ENCODE peak calls at places on chromosome 11, in seven cellular contexts. One of them, this sample, is unnamed. For H3K36me3 and H3K4me1, the result is how much of the 10 kb centered on the place peaks cover.

GRCh38 chr11:94802501-94802900 is 34.3 kb downstream of the AMOTL1 start:
- DNase-seq in neural progenitor cell: no peak
- DNase-seq in IMR-90: no peak
- DNase-seq in Panc1: no peak
- DNase-seq in CD4-positive, CD25-positive, alpha-beta regulatory T cell: no peak
- DNase-seq in breast epithelium: no peak
- DNase-seq in mucosa of descending colon: no peak
- DNase-seq in this sample: no peak

GRCh38 chr11:77421041-77421723 is 52.7 kb downstream of the PAK1 start:
- DNase-seq in neural progenitor cell: no peak
- DNase-seq in IMR-90: no peak
- DNase-seq in Panc1: no peak
- DNase-seq in CD4-positive, CD25-positive, alpha-beta regulatory T cell: no peak
- DNase-seq in breast epithelium: no peak
- DNase-seq in mucosa of descending colon: no peak
- DNase-seq in this sample: no peak

GRCh38 chr11:22130462-22131053 is 62.3 kb upstream of the ANO5 start:
- DNase-seq in neural progenitor cell: peak
- DNase-seq in IMR-90: no peak
- DNase-seq in Panc1: no peak
- DNase-seq in CD4-positive, CD25-positive, alpha-beta regulatory T cell: no peak
- DNase-seq in breast epithelium: no peak
- DNase-seq in mucosa of descending colon: no peak
- DNase-seq in this sample: no peak

GRCh38 chr11:34468209-34468841 is 29.6 kb downstream of the CAT start:
- DNase-seq in neural progenitor cell: peak
- DNase-seq in IMR-90: peak
- DNase-seq in Panc1: peak
- DNase-seq in CD4-positive, CD25-positive, alpha-beta regulatory T cell: peak
- DNase-seq in breast epithelium: no peak
- DNase-seq in mucosa of descending colon: no peak
- DNase-seq in this sample: no peak

GRCh38 chr11:14612624-14613023 is 31.0 kb upstream of the PDE3B start:
- DNase-seq in neural progenitor cell: no peak
- DNase-seq in IMR-90: no peak
- DNase-seq in Panc1: no peak
- DNase-seq in CD4-positive, CD25-positive, alpha-beta regulatory T cell: no peak
- DNase-seq in breast epithelium: no peak
- DNase-seq in mucosa of descending colon: no peak
- DNase-seq in this sample: no peak

GRCh38 chr11:118917488-118918127 is 8.1 kb downstream of the BCL9L start:
- DNase-seq in neural progenitor cell: no peak
- DNase-seq in IMR-90: peak
- DNase-seq in Panc1: no peak
- DNase-seq in CD4-positive, CD25-positive, alpha-beta regulatory T cell: peak
- DNase-seq in breast epithelium: no peak
- DNase-seq in mucosa of descending colon: peak
- DNase-seq in this sample: peak

GRCh38 chr11:106656646-106657045 is 361.6 kb downstream of the GUCY1A2 start:
- DNase-seq in neural progenitor cell: no peak
- DNase-seq in IMR-90: no peak
- DNase-seq in Panc1: no peak
- DNase-seq in CD4-positive, CD25-positive, alpha-beta regulatory T cell: no peak
- DNase-seq in breast epithelium: no peak
- DNase-seq in mucosa of descending colon: no peak
- DNase-seq in this sample: no peak

GRCh38 chr11:33616552-33616951 is 84.1 kb downstream of the C11orf91 start:
- DNase-seq in neural progenitor cell: no peak
- DNase-seq in IMR-90: peak
- DNase-seq in Panc1: no peak
- DNase-seq in CD4-positive, CD25-positive, alpha-beta regulatory T cell: no peak
- DNase-seq in breast epithelium: no peak
- DNase-seq in mucosa of descending colon: no peak
- DNase-seq in this sample: no peak

GRCh38 chr11:111515591-111515990 is 1.0 kb downstream of the HOATZ start:
- DNase-seq in neural progenitor cell: peak
- DNase-seq in IMR-90: no peak
- DNase-seq in Panc1: no peak
- DNase-seq in CD4-positive, CD25-positive, alpha-beta regulatory T cell: no peak
- DNase-seq in breast epithelium: no peak
- DNase-seq in mucosa of descending colon: no peak
- DNase-seq in this sample: no peak

GRCh38 chr11:126212089-126212660 is 593 bp downstream of the FAM118B start:
- DNase-seq in neural progenitor cell: peak
- DNase-seq in IMR-90: peak
- DNase-seq in Panc1: no peak
- DNase-seq in CD4-positive, CD25-positive, alpha-beta regulatory T cell: no peak
- DNase-seq in breast epithelium: no peak
- DNase-seq in mucosa of descending colon: no peak
- DNase-seq in this sample: no peak

GRCh38 chr11:126216526-126217305 is 5.1 kb downstream of the FAM118B start:
- DNase-seq in neural progenitor cell: no peak
- DNase-seq in IMR-90: no peak
- DNase-seq in Panc1: no peak
- DNase-seq in CD4-positive, CD25-positive, alpha-beta regulatory T cell: no peak
- DNase-seq in breast epithelium: no peak
- DNase-seq in mucosa of descending colon: no peak
- DNase-seq in this sample: no peak

GRCh38 chr11:126210871-126211235 is 597 bp downstream of the RPUSD4 start:
- DNase-seq in neural progenitor cell: peak
- DNase-seq in IMR-90: no peak
- DNase-seq in Panc1: no peak
- DNase-seq in CD4-positive, CD25-positive, alpha-beta regulatory T cell: no peak
- DNase-seq in breast epithelium: no peak
- DNase-seq in mucosa of descending colon: peak
- DNase-seq in this sample: no peak

GRCh38 chr11:126211236-126212088 is at the start of the genes FAM118B and RPUSD4:
- DNase-seq in neural progenitor cell: peak
- DNase-seq in IMR-90: peak
- DNase-seq in Panc1: peak
- DNase-seq in CD4-positive, CD25-positive, alpha-beta regulatory T cell: peak
- DNase-seq in breast epithelium: peak
- DNase-seq in mucosa of descending colon: peak
- DNase-seq in this sample: peak

DNA sequence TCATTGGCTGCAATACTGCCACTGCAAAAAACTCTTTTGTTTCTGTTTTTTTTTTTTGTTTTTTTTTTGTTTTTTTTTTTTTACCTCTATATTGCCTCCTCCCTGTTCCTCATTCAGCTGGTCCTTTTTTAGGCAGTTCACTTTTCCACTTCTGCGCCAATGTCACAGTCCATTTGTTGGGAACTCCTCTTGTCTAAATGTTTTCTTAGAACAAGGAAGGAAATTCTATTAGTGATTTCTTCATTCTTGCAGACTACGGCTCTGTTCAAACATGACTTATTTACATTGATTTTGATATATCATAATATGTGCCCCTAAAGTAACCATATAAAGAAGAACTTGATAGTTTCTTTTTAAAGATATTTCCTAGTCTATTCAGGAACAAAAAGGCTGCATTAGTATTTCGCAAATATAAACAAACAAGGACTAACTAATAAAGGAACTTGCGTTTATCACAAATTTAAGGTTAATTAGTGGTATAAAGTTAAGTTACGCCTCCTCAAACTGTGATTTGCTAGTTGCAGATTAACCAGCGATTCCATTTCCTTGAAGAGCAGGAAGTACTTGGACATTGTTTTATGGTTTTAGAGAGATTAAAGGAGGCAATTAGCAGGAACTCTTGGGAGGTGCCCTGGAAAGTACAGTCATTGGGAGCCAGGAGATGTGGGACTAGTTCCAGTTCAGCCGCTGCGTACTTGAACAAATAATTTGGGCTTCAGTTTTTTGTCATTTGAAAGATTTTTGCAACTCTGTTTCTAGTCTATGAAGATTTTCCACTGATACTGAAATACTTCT is 3.1 kb downstream of the FAM118B start:
- DNase-seq in neural progenitor cell: no peak
- DNase-seq in IMR-90: no peak
- DNase-seq in Panc1: no peak
- DNase-seq in CD4-positive, CD25-positive, alpha-beta regulatory T cell: no peak
- DNase-seq in breast epithelium: no peak
- DNase-seq in mucosa of descending colon: no peak
- DNase-seq in this sample: no peak
- H3K36me3 ChIP-seq in neural progenitor cell: under half
- H3K36me3 ChIP-seq in IMR-90: under half
- H3K36me3 ChIP-seq in Panc1: under half
- H3K36me3 ChIP-seq in CD4-positive, CD25-positive, alpha-beta regulatory T cell: under half
- H3K36me3 ChIP-seq in breast epithelium: under half
- H3K36me3 ChIP-seq in mucosa of descending colon: under half
- H3K36me3 ChIP-seq in this sample: under half

DNA sequence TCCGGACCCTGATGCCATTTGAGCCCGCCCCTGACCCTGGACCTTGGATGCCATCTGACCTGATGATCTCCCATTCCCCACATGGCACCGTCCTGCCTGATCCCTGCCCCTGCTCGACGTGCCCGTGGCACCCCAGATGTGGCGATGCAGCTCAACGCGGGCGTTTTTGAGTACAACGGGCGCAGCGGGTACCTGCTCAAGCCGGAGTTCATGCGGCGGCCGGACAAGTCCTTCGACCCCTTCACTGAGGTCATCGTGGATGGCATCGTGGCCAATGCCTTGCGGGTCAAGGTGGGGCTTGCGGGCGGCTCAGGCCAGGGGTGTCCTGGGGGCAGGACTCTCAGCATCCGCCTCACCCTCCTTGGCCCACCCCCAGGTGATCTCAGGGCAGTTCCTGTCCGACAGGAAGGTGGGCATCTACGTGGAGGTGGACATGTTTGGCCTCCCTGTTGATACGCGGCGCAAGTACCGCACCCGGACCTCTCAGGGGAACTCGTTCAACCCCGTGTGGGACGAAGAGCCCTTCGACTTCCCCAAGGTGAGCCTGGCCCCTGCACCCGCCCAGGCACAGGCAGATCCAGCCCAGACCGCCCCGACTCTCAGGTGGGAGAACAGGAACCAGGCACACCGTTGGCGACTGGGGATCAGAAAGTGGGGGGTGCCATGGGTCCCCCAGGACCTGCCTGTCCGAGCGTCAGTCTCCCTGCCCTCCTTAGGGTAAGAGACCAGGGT is 11.1 kb downstream of the PLCB3 start:
- DNase-seq in neural progenitor cell: no peak
- DNase-seq in IMR-90: no peak
- DNase-seq in Panc1: no peak
- DNase-seq in CD4-positive, CD25-positive, alpha-beta regulatory T cell: no peak
- DNase-seq in breast epithelium: no peak
- DNase-seq in mucosa of descending colon: no peak
- DNase-seq in this sample: no peak
- H3K4me1 ChIP-seq in neural progenitor cell: under half
- H3K4me1 ChIP-seq in IMR-90: under half
- H3K4me1 ChIP-seq in Panc1: under half
- H3K4me1 ChIP-seq in CD4-positive, CD25-positive, alpha-beta regulatory T cell: under half
- H3K4me1 ChIP-seq in breast epithelium: under half
- H3K4me1 ChIP-seq in mucosa of descending colon: under half
- H3K4me1 ChIP-seq in this sample: under half

DNA sequence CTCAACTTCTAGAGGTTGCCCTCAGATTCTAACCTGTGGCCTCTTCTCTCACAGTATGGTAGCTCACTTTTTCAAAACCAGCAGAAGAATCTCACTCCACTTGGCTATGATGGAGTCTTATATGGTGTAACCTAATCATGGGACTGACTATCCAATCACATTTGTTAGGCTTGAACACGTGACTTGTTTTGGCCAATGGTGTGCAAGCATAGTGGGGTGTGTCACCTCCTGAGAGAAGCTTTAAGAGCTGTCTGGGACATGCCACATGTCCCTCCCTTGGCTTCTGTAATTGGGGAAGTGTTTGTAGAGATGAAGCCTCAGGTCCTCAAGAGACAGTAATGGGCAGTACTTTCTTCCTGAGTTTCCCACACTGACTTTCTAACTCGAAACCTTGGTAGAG is 12.8 kb upstream of the SMIM38 start:
- DNase-seq in neural progenitor cell: no peak
- DNase-seq in IMR-90: no peak
- DNase-seq in Panc1: no peak
- DNase-seq in CD4-positive, CD25-positive, alpha-beta regulatory T cell: no peak
- DNase-seq in breast epithelium: no peak
- DNase-seq in mucosa of descending colon: no peak
- DNase-seq in this sample: no peak
- H3K36me3 ChIP-seq in neural progenitor cell: under half
- H3K36me3 ChIP-seq in IMR-90: under half
- H3K36me3 ChIP-seq in Panc1: under half
- H3K36me3 ChIP-seq in CD4-positive, CD25-positive, alpha-beta regulatory T cell: under half
- H3K36me3 ChIP-seq in breast epithelium: under half
- H3K36me3 ChIP-seq in mucosa of descending colon: under half
- H3K36me3 ChIP-seq in this sample: under half

DNA sequence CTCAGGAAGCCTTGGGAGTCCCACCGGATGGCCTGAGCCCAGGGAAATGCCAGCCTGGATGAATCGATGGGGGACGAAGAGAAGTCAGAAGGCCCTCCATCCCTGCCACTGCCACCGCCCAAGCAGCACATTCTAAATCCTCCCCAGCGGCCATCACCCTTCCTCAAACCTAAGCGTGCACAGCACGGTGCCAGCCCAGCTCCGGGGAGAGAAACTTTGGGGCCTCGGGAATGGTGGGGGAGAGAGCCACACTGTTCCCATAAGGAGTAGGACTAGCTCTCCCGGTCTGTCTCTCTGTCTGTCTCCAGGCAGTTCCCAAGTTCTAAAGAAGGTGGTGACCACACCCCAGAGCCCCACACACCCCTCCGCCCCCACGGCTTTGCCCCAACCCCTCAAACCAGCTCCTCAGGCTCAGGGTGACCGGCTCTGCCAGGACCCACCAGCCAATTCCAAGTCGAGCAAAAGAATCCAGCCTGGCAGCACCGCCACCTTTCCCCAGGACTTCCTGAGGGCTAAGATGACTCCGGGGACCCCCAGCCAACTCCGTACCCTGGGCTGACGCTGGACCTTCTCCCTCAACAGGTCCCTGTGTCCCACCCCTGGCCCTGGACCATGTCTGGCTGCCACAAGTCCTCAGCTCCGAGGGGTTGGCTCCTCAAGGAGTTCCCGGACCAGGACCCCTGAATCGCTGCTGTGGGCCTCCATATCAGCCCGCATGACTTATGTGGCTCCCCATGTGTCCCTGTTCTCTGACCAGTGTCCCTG is 2.7 kb downstream of the AHNAK start:
- DNase-seq in neural progenitor cell: no peak
- DNase-seq in IMR-90: no peak
- DNase-seq in Panc1: no peak
- DNase-seq in CD4-positive, CD25-positive, alpha-beta regulatory T cell: no peak
- DNase-seq in breast epithelium: no peak
- DNase-seq in mucosa of descending colon: peak
- DNase-seq in this sample: no peak
- H3K4me1 ChIP-seq in neural progenitor cell: under half
- H3K4me1 ChIP-seq in IMR-90: under half
- H3K4me1 ChIP-seq in Panc1: under half
- H3K4me1 ChIP-seq in CD4-positive, CD25-positive, alpha-beta regulatory T cell: half or more
- H3K4me1 ChIP-seq in breast epithelium: under half
- H3K4me1 ChIP-seq in mucosa of descending colon: half or more
- H3K4me1 ChIP-seq in this sample: half or more

DNA sequence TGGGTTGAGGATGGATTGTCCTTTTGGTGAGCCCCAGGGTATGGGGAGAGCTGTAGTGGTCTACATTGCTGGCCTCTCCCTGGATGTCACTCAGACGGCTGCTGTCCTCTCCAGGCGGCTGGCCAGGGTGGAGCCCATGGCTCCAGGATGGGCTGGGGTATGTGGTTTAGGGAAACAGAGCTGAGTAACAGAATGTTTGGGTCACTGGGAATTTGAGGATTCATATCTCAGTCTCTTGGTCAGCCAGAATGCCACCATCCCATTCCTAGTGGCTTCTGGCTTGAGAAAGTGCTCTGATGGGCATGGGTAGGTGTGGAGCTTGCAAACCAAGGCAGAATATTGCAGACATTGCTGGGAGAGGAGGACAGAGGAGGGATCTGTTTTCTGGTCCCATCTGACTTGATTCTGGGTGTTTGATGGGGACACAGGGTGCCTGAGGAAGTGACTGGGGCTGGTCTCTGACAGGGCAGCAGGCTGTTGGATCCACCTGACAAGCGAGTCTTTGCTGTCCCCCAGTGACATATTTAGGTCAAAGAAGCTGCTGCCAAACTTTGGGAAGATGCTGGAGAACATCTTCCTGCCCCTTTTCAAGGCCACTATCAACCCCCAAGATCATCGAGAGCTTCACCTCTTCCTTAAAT is 41.4 kb downstream of the AMPD3 start:
- DNase-seq in neural progenitor cell: no peak
- DNase-seq in IMR-90: no peak
- DNase-seq in Panc1: no peak
- DNase-seq in CD4-positive, CD25-positive, alpha-beta regulatory T cell: no peak
- DNase-seq in breast epithelium: peak
- DNase-seq in mucosa of descending colon: no peak
- DNase-seq in this sample: no peak
- H3K36me3 ChIP-seq in neural progenitor cell: under half
- H3K36me3 ChIP-seq in IMR-90: half or more
- H3K36me3 ChIP-seq in Panc1: under half
- H3K36me3 ChIP-seq in CD4-positive, CD25-positive, alpha-beta regulatory T cell: half or more
- H3K36me3 ChIP-seq in breast epithelium: under half
- H3K36me3 ChIP-seq in mucosa of descending colon: under half
- H3K36me3 ChIP-seq in this sample: half or more